ENCODE peak calls at places on chromosomes 6 and 20, in eight cellular contexts. L is PC-9, W is GM23338, Z is IMR-90, P is K562, G is mammary epithelial cell, V is Karpas-422, X is hepatocyte. Q is an unnamed sample. For H3K4me1, the result is how much of the 10 kb centered on the place peaks cover.

GRCh38 chr6:14046476-14047068 is 71.0 kb upstream of the CD83 start:
- DNase-seq in L (peak), W (peak), Z (peak), P (peak), G (peak), V (peak), X (peak), Q (peak)

GRCh38 chr20:47281376-47281775 is 75.1 kb downstream of the ZMYND8 start:
- DNase-seq in L (no peak), W (no peak), Z (no peak), P (no peak), G (no peak), V (no peak), X (no peak), Q (no peak)

GRCh38 chr20:51399138-51399890 is 143.2 kb downstream of the NFATC2 start:
- DNase-seq in L (no peak), W (no peak), Z (no peak), P (no peak), G (no peak), V (no peak), X (no peak), Q (no peak)

GRCh38 chr6:80446454-80447045 is 340.1 kb downstream of the BCKDHB start:
- DNase-seq in L (no peak), W (no peak), Z (no peak), P (no peak), G (no peak), V (no peak), X (no peak), Q (no peak)

GRCh38 chr6:53340536-53340935 is 8.2 kb downstream of the ELOVL5 start:
- DNase-seq in L (no peak), W (no peak), Z (no peak), P (no peak), G (no peak), V (no peak), X (no peak), Q (no peak)

GRCh38 chr6:135266675-135267074 is 85.6 kb downstream of the MYB start:
- DNase-seq in L (no peak), W (no peak), Z (no peak), P (no peak), G (no peak), V (no peak), X (no peak), Q (no peak)

GRCh38 chr6:52664991-52665686 is 5.8 kb upstream of the TMEM14A start:
- DNase-seq in L (no peak), W (no peak), Z (peak), P (no peak), G (no peak), V (no peak), X (no peak), Q (no peak)

GRCh38 chr6:131861356-131861755 is 53.5 kb downstream of the ENPP1 start:
- DNase-seq in L (no peak), W (no peak), Z (peak), P (no peak), G (no peak), V (no peak), X (no peak), Q (no peak)

GRCh38 chr20:50152394-50153152 is 950 bp downstream of the PEDS1 start:
- DNase-seq in L (peak), W (peak), Z (no peak), P (peak), G (peak), V (no peak), X (peak), Q (no peak)

GRCh38 chr6:14739830-14740229 is 506.0 kb upstream of the JARID2 start:
- DNase-seq in L (no peak), W (no peak), Z (no peak), P (no peak), G (no peak), V (no peak), X (no peak), Q (no peak)

GRCh38 chr6:21595951-21596378 is 2.4 kb downstream of the SOX4 start:
- DNase-seq in L (no peak), W (no peak), Z (no peak), P (no peak), G (no peak), V (no peak), X (no peak), Q (peak)

GRCh38 chr20:21661488-21662055 is 43.9 kb upstream of the PAX1 start:
- DNase-seq in L (no peak), W (no peak), Z (no peak), P (no peak), G (no peak), V (no peak), X (no peak), Q (no peak)

GRCh38 chr6:53724501-53724900 is 58.9 kb upstream of the KLHL31 start:
- DNase-seq in L (no peak), W (peak), Z (no peak), P (no peak), G (no peak), V (no peak), X (no peak), Q (peak)

GRCh38 chr20:62897666-62898065 is 28.6 kb downstream of the DIDO1 start:
- DNase-seq in L (no peak), W (no peak), Z (no peak), P (no peak), G (no peak), V (no peak), X (no peak), Q (no peak)

GRCh38 chr6:44556046-44556445 is 168.5 kb downstream of the CDC5L start:
- DNase-seq in L (no peak), W (no peak), Z (no peak), P (no peak), G (no peak), V (no peak), X (no peak), Q (no peak)

GRCh38 chr6:35059606-35060355 is 81.4 kb downstream of the TCP11 start:
- DNase-seq in L (no peak), W (peak), Z (no peak), P (no peak), G (no peak), V (no peak), X (no peak), Q (no peak)

GRCh38 chr6:307065-307814 is 15.0 kb downstream of the DUSP22 start:
- DNase-seq in L (no peak), W (no peak), Z (no peak), P (no peak), G (no peak), V (no peak), X (no peak), Q (no peak)

GRCh38 chr20:14829897-14830296 is 492.5 kb upstream of the FLRT3 start:
- DNase-seq in L (no peak), W (no peak), Z (no peak), P (no peak), G (no peak), V (no peak), X (no peak), Q (no peak)

GRCh38 chr6:136920216-136920857 is 1.8 kb upstream of the SLC35D3 start:
- DNase-seq in L (no peak), W (no peak), Z (no peak), P (no peak), G (no peak), V (no peak), X (no peak), Q (peak)

GRCh38 chr6:11202513-11203305 is 29.8 kb downstream of the NEDD9 start:
- DNase-seq in L (no peak), W (peak), Z (peak), P (no peak), G (no peak), V (no peak), X (no peak), Q (peak)

GRCh38 chr6:134714679-134715078 is 235.2 kb downstream of the ALDH8A1 start:
- DNase-seq in L (peak), W (no peak), Z (peak), P (no peak), G (peak), V (no peak), X (peak), Q (no peak)

GRCh38 chr6:81486234-81486633 is 266.2 kb downstream of the TENT5A start:
- DNase-seq in L (no peak), W (no peak), Z (no peak), P (no peak), G (no peak), V (no peak), X (no peak), Q (no peak)

GRCh38 chr6:64477311-64477850 is 841.8 kb downstream of the PHF3 start:
- DNase-seq in L (no peak), W (no peak), Z (no peak), P (no peak), G (no peak), V (no peak), X (no peak), Q (no peak)

GRCh38 chr6:132135409-132135808 is 184.2 kb upstream of the CCN2 start:
- DNase-seq in L (no peak), W (no peak), Z (no peak), P (no peak), G (no peak), V (no peak), X (no peak), Q (no peak)

GRCh38 chr6:105780146-105780860 is 305.8 kb upstream of the PRDM1 start:
- DNase-seq in L (peak), W (no peak), Z (peak), P (no peak), G (peak), V (no peak), X (no peak), Q (no peak)

GRCh38 chr6:26033132-26033941 is 53.9 kb upstream of the HFE start:
- DNase-seq in L (peak), W (peak), Z (peak), P (peak), G (peak), V (peak), X (peak), Q (peak)

GRCh38 chr20:48648482-48649051 is 179.2 kb downstream of the PREX1 start:
- DNase-seq in L (peak), W (no peak), Z (no peak), P (no peak), G (no peak), V (peak), X (no peak), Q (no peak)

GRCh38 chr6:33861722-33862121 is 57.9 kb upstream of the MLN start:
- DNase-seq in L (no peak), W (no peak), Z (no peak), P (no peak), G (no peak), V (no peak), X (no peak), Q (no peak)

GRCh38 chr6:170024940-170025339 is 265.9 kb downstream of the DLL1 start:
- DNase-seq in L (no peak), W (no peak), Z (peak), P (no peak), G (peak), V (no peak), X (peak), Q (no peak)

GRCh38 chr6:30678964-30679726 is 6.3 kb upstream of the DHX16 start:
- DNase-seq in L (peak), W (peak), Z (peak), P (peak), G (peak), V (peak), X (peak), Q (peak)

GRCh38 chr6:157996201-157996712 is 14.6 kb downstream of the SYNJ2 start:
- DNase-seq in L (no peak), W (no peak), Z (no peak), P (peak), G (no peak), V (no peak), X (no peak), Q (no peak)

GRCh38 chr6:107458687-107459282 is 579 bp downstream of the PDSS2 start:
- DNase-seq in L (peak), W (peak), Z (peak), P (peak), G (peak), V (peak), X (peak), Q (no peak)

GRCh38 chr6:142843344-142843743 is 101.6 kb downstream of the HIVEP2 start:
- DNase-seq in L (no peak), W (no peak), Z (no peak), P (no peak), G (no peak), V (no peak), X (no peak), Q (no peak)

GRCh38 chr6:142844065-142844755 is 100.8 kb downstream of the HIVEP2 start:
- DNase-seq in L (no peak), W (no peak), Z (peak), P (no peak), G (no peak), V (no peak), X (no peak), Q (no peak)

GRCh38 chr6:142845143-142845571 is 99.8 kb downstream of the HIVEP2 start:
- DNase-seq in L (no peak), W (no peak), Z (no peak), P (no peak), G (peak), V (no peak), X (no peak), Q (no peak)

GRCh38 chr6:142841915-142842314 is 103.1 kb downstream of the HIVEP2 start:
- DNase-seq in L (no peak), W (peak), Z (no peak), P (no peak), G (no peak), V (no peak), X (no peak), Q (no peak)

GRCh38 chr6:142842423-142843261 is 102.3 kb downstream of the HIVEP2 start:
- DNase-seq in L (peak), W (no peak), Z (peak), P (no peak), G (peak), V (no peak), X (no peak), Q (no peak)
- H3K4me1 ChIP-seq in L (half or more), W (half or more), Z (under half), P (under half), G (half or more), V (under half), X (under half), Q (under half)

GRCh38 chr6:89817481-89817880 is 2.1 kb downstream of the MDN1 start:
- DNase-seq in L (no peak), W (peak), Z (no peak), P (no peak), G (no peak), V (no peak), X (no peak), Q (peak)
- H3K4me2 ChIP-seq in L (peak), W (peak), Z (no peak), P (peak), G (peak), V (peak), X (peak), Q (peak)

GRCh38 chr20:32537657-32538525 is 47.2 kb downstream of the NOL4L start:
- DNase-seq in L (no peak), W (peak), Z (no peak), P (peak), G (no peak), V (no peak), X (peak), Q (no peak)

GRCh38 chr20:32536861-32537656 is 48.1 kb downstream of the NOL4L start:
- DNase-seq in L (peak), W (peak), Z (no peak), P (no peak), G (no peak), V (peak), X (peak), Q (peak)

GRCh38 chr20:32539817-32540675 is 45.1 kb downstream of the NOL4L start:
- DNase-seq in L (peak), W (no peak), Z (no peak), P (peak), G (no peak), V (no peak), X (peak), Q (no peak)

GRCh38 chr20:32539063-32539816 is 45.9 kb downstream of the NOL4L start:
- DNase-seq in L (peak), W (no peak), Z (no peak), P (no peak), G (no peak), V (no peak), X (no peak), Q (no peak)

GRCh38 chr20:32538526-32538918 is 46.6 kb downstream of the NOL4L start:
- DNase-seq in L (peak), W (peak), Z (no peak), P (no peak), G (no peak), V (peak), X (peak), Q (no peak)
- H3K4me1 ChIP-seq in L (half or more), W (half or more), Z (under half), P (half or more), G (under half), V (under half), X (under half), Q (under half)

GRCh38 chr20:5606347-5606746 is 143.9 kb upstream of the SHLD1 start:
- DNase-seq in L (no peak), W (no peak), Z (no peak), P (no peak), G (no peak), V (no peak), X (no peak), Q (no peak)
- H3K4me2 ChIP-seq in L (no peak), W (no peak), Z (peak), P (peak), G (peak), V (no peak), X (peak), Q (no peak)

GRCh38 chr20:46117704-46118467 is at the start of gene CD40:
- DNase-seq in L (peak), W (peak), Z (peak), P (peak), G (no peak), V (peak), X (peak), Q (peak)
- H3K4me1 ChIP-seq in L (under half), W (under half), Z (under half), P (under half), G (under half), V (under half), X (under half), Q (under half)

GRCh38 chr20:6768228-6769185 is 1.0 kb downstream of the BMP2 start:
- DNase-seq in L (no peak), W (peak), Z (peak), P (no peak), G (peak), V (no peak), X (peak), Q (peak)

GRCh38 chr20:6767536-6768227 is at the start of gene BMP2:
- DNase-seq in L (no peak), W (peak), Z (peak), P (peak), G (peak), V (no peak), X (peak), Q (peak)

GRCh38 chr20:6767166-6767535 is 335 bp upstream of the BMP2 start:
- DNase-seq in L (no peak), W (peak), Z (no peak), P (no peak), G (no peak), V (no peak), X (no peak), Q (no peak)

GRCh38 chr20:6766433-6766832 is 1.1 kb upstream of the BMP2 start:
- DNase-seq in L (no peak), W (no peak), Z (no peak), P (no peak), G (no peak), V (no peak), X (no peak), Q (peak)

GRCh38 chr20:6769953-6770831 is 2.7 kb downstream of the BMP2 start:
- DNase-seq in L (no peak), W (peak), Z (no peak), P (no peak), G (no peak), V (no peak), X (peak), Q (peak)
- H3K4me2 ChIP-seq in L (no peak), W (peak), Z (peak), P (no peak), G (peak), V (no peak), X (peak), Q (peak)